ENCODE peak calls at places on chromosomes 5 and 9, in six cellular contexts. I is iris pigment epithelial cell, B is T47D, M is HEK293T, E is GM20000, U is A549. D is an unnamed sample.

GRCh38 chr9:14395300-14396082 is 81.5 kb upstream of the NFIB start:
- DNase-seq in M (no peak), B (no peak), I (no peak), U (no peak), E (no peak), D (no peak)

GRCh38 chr5:145471831-145472616 is 363.1 kb downstream of the PRELID2 start:
- DNase-seq in U (no peak), M (no peak), I (peak), E (no peak), B (peak), D (no peak)

GRCh38 chr9:103661663-103662062 is 432.4 kb upstream of the SMC2 start:
- DNase-seq in U (no peak), E (no peak), I (peak), B (no peak), M (no peak), D (no peak)

GRCh38 chr5:172561151-172561550 is 79.9 kb upstream of the NEURL1B start:
- DNase-seq in B (no peak), M (no peak), U (no peak), I (peak), E (no peak), D (no peak)

GRCh38 chr5:17895296-17896058 is 261.2 kb downstream of the TAF11L14 start:
- DNase-seq in M (no peak), E (no peak), I (peak), U (no peak), B (no peak), D (no peak)

GRCh38 chr5:139698461-139699146 is 50.5 kb downstream of the CXXC5 start:
- DNase-seq in B (no peak), M (peak), E (no peak), U (no peak), I (peak), D (no peak)

GRCh38 chr9:128005938-128006337 is 25.1 kb upstream of the EEIG1 start:
- DNase-seq in B (peak), E (no peak), M (no peak), U (no peak), I (no peak), D (no peak)

GRCh38 chr5:152288499-152288898 is 116.6 kb downstream of the NMUR2 start:
- DNase-seq in B (peak), E (no peak), U (no peak), I (no peak), M (no peak), D (no peak)

GRCh38 chr5:125485003-125485641 is 738.7 kb upstream of the ZNF608 start:
- DNase-seq in U (peak), M (peak), B (peak), I (peak), E (no peak), D (no peak)

D was measured in GM10248.